ENCODE peak calls at places on chromosomes 6 and 20, in six cellular contexts. One of them, this sample, is unnamed.

GRCh38 chr6:89067796-89068195 is 12.8 kb upstream of the PNRC1 start:
- DNase-seq in HCEC 1CT: peak
- DNase-seq in uterus: no peak
- DNase-seq in pons: no peak
- DNase-seq in activated effector memory CD4-positive, alpha-beta T cell treated with anti-CD3 and anti-CD28 coated beads, Interleukin-2, amount 50 U/mL, for 16 hours: no peak
- DNase-seq in NCI-H1105: no peak
- DNase-seq in this sample: no peak

GRCh38 chr20:45336530-45337366 is 11.5 kb downstream of the SDC4 start:
- DNase-seq in HCEC 1CT: peak
- DNase-seq in uterus: no peak
- DNase-seq in pons: no peak
- DNase-seq in activated effector memory CD4-positive, alpha-beta T cell treated with anti-CD3 and anti-CD28 coated beads, Interleukin-2, amount 50 U/mL, for 16 hours: no peak
- DNase-seq in NCI-H1105: no peak
- DNase-seq in this sample: peak

GRCh38 chr6:142523485-142523884 is 221.7 kb downstream of the ADGRG6 start:
- DNase-seq in HCEC 1CT: peak
- DNase-seq in uterus: no peak
- DNase-seq in pons: no peak
- DNase-seq in activated effector memory CD4-positive, alpha-beta T cell treated with anti-CD3 and anti-CD28 coated beads, Interleukin-2, amount 50 U/mL, for 16 hours: no peak
- DNase-seq in NCI-H1105: peak
- DNase-seq in this sample: peak

GRCh38 chr20:19275630-19276071 is 63.2 kb downstream of the SLC24A3 start:
- DNase-seq in HCEC 1CT: peak
- DNase-seq in uterus: peak
- DNase-seq in pons: peak
- DNase-seq in activated effector memory CD4-positive, alpha-beta T cell treated with anti-CD3 and anti-CD28 coated beads, Interleukin-2, amount 50 U/mL, for 16 hours: no peak
- DNase-seq in NCI-H1105: peak
- DNase-seq in this sample: no peak

GRCh38 chr6:146345582-146345981 is 198.1 kb upstream of the RAB32 start:
- DNase-seq in HCEC 1CT: no peak
- DNase-seq in uterus: no peak
- DNase-seq in pons: no peak
- DNase-seq in activated effector memory CD4-positive, alpha-beta T cell treated with anti-CD3 and anti-CD28 coated beads, Interleukin-2, amount 50 U/mL, for 16 hours: no peak
- DNase-seq in NCI-H1105: no peak
- DNase-seq in this sample: no peak

GRCh38 chr6:6007311-6008113 is 787 bp upstream of the NRN1 start:
- DNase-seq in HCEC 1CT: no peak
- DNase-seq in uterus: no peak
- DNase-seq in pons: no peak
- DNase-seq in activated effector memory CD4-positive, alpha-beta T cell treated with anti-CD3 and anti-CD28 coated beads, Interleukin-2, amount 50 U/mL, for 16 hours: peak
- DNase-seq in NCI-H1105: peak
- DNase-seq in this sample: no peak

GRCh38 chr6:128275681-128276080 is 244.7 kb downstream of the PTPRK start:
- DNase-seq in HCEC 1CT: peak
- DNase-seq in uterus: no peak
- DNase-seq in pons: no peak
- DNase-seq in activated effector memory CD4-positive, alpha-beta T cell treated with anti-CD3 and anti-CD28 coated beads, Interleukin-2, amount 50 U/mL, for 16 hours: no peak
- DNase-seq in NCI-H1105: no peak
- DNase-seq in this sample: no peak

GRCh38 chr6:42017021-42017643 is 33.2 kb upstream of the TAF8 start:
- DNase-seq in HCEC 1CT: peak
- DNase-seq in uterus: no peak
- DNase-seq in pons: no peak
- DNase-seq in activated effector memory CD4-positive, alpha-beta T cell treated with anti-CD3 and anti-CD28 coated beads, Interleukin-2, amount 50 U/mL, for 16 hours: peak
- DNase-seq in NCI-H1105: no peak
- DNase-seq in this sample: peak

GRCh38 chr6:74343804-74344203 is 647.8 kb downstream of the CD109 start:
- DNase-seq in HCEC 1CT: peak
- DNase-seq in uterus: no peak
- DNase-seq in pons: no peak
- DNase-seq in activated effector memory CD4-positive, alpha-beta T cell treated with anti-CD3 and anti-CD28 coated beads, Interleukin-2, amount 50 U/mL, for 16 hours: no peak
- DNase-seq in NCI-H1105: no peak
- DNase-seq in this sample: no peak

This sample was measured in IMR-90.